ENCODE peak calls at places on chromosome 1, in seven cellular contexts. P, C, J, H, F, T and S are unnamed samples.
A peak's percentile ranks its signal among the peaks of the same experiment; 100 is the strongest.

GRCh38 chr1:160346953-160347352 is 3.8 kb downstream of the NCSTN start:
- DNase-seq in P (no peak), C (peak; percentile 50), J (no peak), H (no peak), F (no peak), T (no peak), S (no peak)

GRCh38 chr1:32981003-32981909 is 16.6 kb upstream of the RNF19B start:
- DNase-seq in P (peak; percentile 99), C (peak; percentile 90), J (no peak), H (peak; percentile 75), F (no peak), T (no peak), S (no peak)

GRCh38 chr1:61914823-61915482 is 172.7 kb downstream of the PATJ start:
- DNase-seq in P (no peak), C (no peak), J (no peak), H (no peak), F (no peak), T (no peak), S (peak; percentile 5)

GRCh38 chr1:233040494-233040893 is 90.1 kb downstream of the NTPCR start:
- DNase-seq in P (no peak), C (no peak), J (no peak), H (no peak), F (no peak), T (no peak), S (no peak)

GRCh38 chr1:175193339-175193950 is 869 bp upstream of the KIAA0040 start:
- DNase-seq in P (peak; percentile 54), C (no peak), J (peak; percentile 21), H (peak; percentile 18), F (no peak), T (no peak), S (no peak)

GRCh38 chr1:178196631-178197030 is 102.7 kb downstream of the RASAL2 start:
- DNase-seq in P (peak; percentile 51), C (no peak), J (no peak), H (no peak), F (no peak), T (no peak), S (no peak)

GRCh38 chr1:41728403-41729202 is 190.1 kb downstream of the HIVEP3 start:
- DNase-seq in P (no peak), C (peak; percentile 33), J (no peak), H (no peak), F (no peak), T (no peak), S (no peak)

GRCh38 chr1:45172015-45172414 is 34.4 kb downstream of the ZSWIM5 start:
- DNase-seq in P (peak; percentile 3), C (no peak), J (no peak), H (no peak), F (no peak), T (no peak), S (no peak)

GRCh38 chr1:110326826-110327225 is 12.4 kb upstream of the RBM15 start:
- DNase-seq in P (no peak), C (no peak), J (no peak), H (no peak), F (no peak), T (no peak), S (no peak)

GRCh38 chr1:71157151-71157550 is 76.3 kb upstream of the ZRANB2 start:
- DNase-seq in P (no peak), C (no peak), J (no peak), H (no peak), F (no peak), T (no peak), S (no peak)